ENCODE peak calls at places on chromosomes 7 and 10, in eight cellular contexts. V, Z, T, S, X, G, D and R are unnamed samples.

GRCh38 chr10:21166557-21167287 is 269.6 kb upstream of the NEBL start:
- DNase-seq in V (no peak), D (no peak), S (no peak), Z (no peak), G (no peak), X (no peak), T (no peak), R (no peak)

GRCh38 chr7:47540387-47541093 is 41.4 kb downstream of the TNS3 start:
- DNase-seq in D (no peak), S (no peak), G (no peak), Z (no peak), T (no peak), X (no peak), V (no peak), R (no peak)

GRCh38 chr10:132065491-132066105 is at the start of gene JAKMIP3:
- DNase-seq in S (peak), V (no peak), G (no peak), X (no peak), D (peak), T (no peak), Z (no peak), R (peak)

GRCh38 chr10:51425431-51425830 is 274.0 kb downstream of the CSTF2T start:
- DNase-seq in T (no peak), X (no peak), Z (no peak), V (no peak), G (no peak), S (peak), D (peak), R (no peak)

GRCh38 chr10:125782661-125783060 is 7.0 kb upstream of the MMP21 start:
- DNase-seq in V (no peak), S (no peak), X (no peak), T (no peak), Z (no peak), D (no peak), G (no peak), R (no peak)

GRCh38 chr10:69504576-69505250 is 53.4 kb downstream of the TSPAN15 start:
- DNase-seq in S (no peak), V (no peak), Z (no peak), D (no peak), G (no peak), T (no peak), X (peak), R (no peak)

GRCh38 chr10:48296699-48297098 is 9.8 kb upstream of the MAPK8 start:
- DNase-seq in S (no peak), X (no peak), G (no peak), Z (no peak), T (no peak), V (no peak), D (no peak), R (no peak)

GRCh38 chr7:156993925-156994235 is 16.6 kb downstream of the MNX1 start:
- DNase-seq in D (peak), G (no peak), S (no peak), X (no peak), Z (no peak), T (no peak), V (no peak), R (no peak)

GRCh38 chr10:86261933-86262665 is 104.5 kb downstream of the GRID1 start:
- DNase-seq in D (no peak), Z (no peak), V (no peak), S (no peak), T (no peak), G (no peak), X (peak), R (no peak)

GRCh38 chr7:38318803-38319416 is 45.5 kb upstream of the TARP start:
- DNase-seq in X (peak), G (peak), T (no peak), Z (no peak), S (peak), V (no peak), D (no peak), R (peak)

GRCh38 chr10:70442332-70442988 is 979 bp upstream of the NODAL start:
- DNase-seq in G (no peak), V (no peak), Z (no peak), T (no peak), S (no peak), X (no peak), D (no peak), R (no peak)

GRCh38 chr7:26612742-26613141 is 251.6 kb downstream of the SKAP2 start:
- DNase-seq in D (no peak), V (no peak), X (no peak), T (no peak), Z (no peak), G (no peak), S (no peak), R (no peak)

GRCh38 chr7:25839084-25839769 is 312.8 kb upstream of the NFE2L3 start:
- DNase-seq in T (no peak), V (no peak), S (no peak), D (no peak), G (no peak), X (no peak), Z (no peak), R (no peak)

GRCh38 chr7:30134011-30134410 is 775 bp upstream of the MTURN start:
- DNase-seq in T (no peak), G (no peak), D (no peak), Z (no peak), X (no peak), S (no peak), V (no peak), R (no peak)

GRCh38 chr10:82826132-82826531 is 951.1 kb downstream of the NRG3 start:
- DNase-seq in G (no peak), S (peak), T (no peak), V (no peak), D (no peak), X (no peak), Z (no peak), R (no peak)

GRCh38 chr7:18425873-18426520 is 69.6 kb upstream of the HDAC9 start:
- DNase-seq in X (no peak), G (no peak), V (no peak), Z (no peak), D (no peak), S (no peak), T (no peak), R (no peak)

GRCh38 chr7:46970486-46970885 is 611.4 kb downstream of the TNS3 start:
- DNase-seq in Z (no peak), D (no peak), X (no peak), G (no peak), T (no peak), S (no peak), V (no peak), R (no peak)

GRCh38 chr10:101238732-101239105 is 9.5 kb upstream of the LBX1 start:
- DNase-seq in T (no peak), G (no peak), Z (no peak), V (no peak), S (no peak), X (no peak), D (peak), R (no peak)

GRCh38 chr7:50988465-50988864 is 205.8 kb upstream of the GRB10 start:
- DNase-seq in G (no peak), T (no peak), D (no peak), Z (no peak), V (no peak), S (no peak), X (no peak), R (no peak)

GRCh38 chr7:23928391-23928790 is 218.4 kb downstream of the STK31 start:
- DNase-seq in T (no peak), X (no peak), G (no peak), D (no peak), Z (no peak), S (no peak), V (no peak), R (no peak)

GRCh38 chr7:2870471-2870941 is 26.4 kb upstream of the GNA12 start:
- DNase-seq in G (no peak), Z (peak), D (peak), X (peak), S (peak), V (no peak), T (no peak), R (peak)